ENCODE peak calls at places on chromosomes 12 and 14, in five cellular contexts. V is A549, X is HCT116, M is upper lobe of left lung, K is spleen. A is an unnamed sample.

GRCh38 chr14:71289536-71289935 is 382.3 kb downstream of the PCNX1 start:
- DNase-seq in V (no peak), M (no peak), X (no peak), K (no peak), A (no peak)

GRCh38 chr14:37843969-37844607 is 248.7 kb downstream of the TTC6 start:
- DNase-seq in V (no peak), M (no peak), K (no peak), X (no peak), A (no peak)

GRCh38 chr14:100673085-100673806 is 53.4 kb upstream of the DLK1 start:
- DNase-seq in V (no peak), X (no peak), K (no peak), M (peak), A (no peak)

GRCh38 chr14:51473808-51474207 is 177.9 kb upstream of the FRMD6 start:
- DNase-seq in K (no peak), V (no peak), M (no peak), X (no peak), A (no peak)

GRCh38 chr12:10562306-10562933 is 51.0 kb downstream of the MAGOHB start:
- DNase-seq in V (peak), M (no peak), K (no peak), X (peak), A (peak)

GRCh38 chr14:102096569-102097188 is 9.8 kb upstream of the HSP90AA1 start:
- DNase-seq in M (peak), V (peak), X (peak), K (peak), A (peak)

GRCh38 chr14:61385002-61385685 is 63.8 kb downstream of the PRKCH start:
- DNase-seq in K (no peak), M (peak), X (no peak), V (no peak), A (no peak)

GRCh38 chr12:14842315-14842714 is 1.0 kb downstream of the ART4 start:
- DNase-seq in X (no peak), K (no peak), V (no peak), M (no peak), A (no peak)

GRCh38 chr14:35221462-35221861 is 70.7 kb upstream of the PSMA6 start:
- DNase-seq in V (no peak), M (no peak), X (no peak), K (no peak), A (no peak)

GRCh38 chr12:119715268-119715620 is 47.3 kb downstream of the PRKAB1 start:
- DNase-seq in V (no peak), K (no peak), X (no peak), M (no peak), A (no peak)

GRCh38 chr12:77130193-77130592 is 64.8 kb upstream of the E2F7 start:
- DNase-seq in X (no peak), M (no peak), V (no peak), K (no peak), A (no peak)

GRCh38 chr12:22491034-22491433 is 53.3 kb downstream of the C2CD5 start:
- DNase-seq in X (no peak), V (no peak), M (no peak), K (no peak), A (no peak)

DNA sequence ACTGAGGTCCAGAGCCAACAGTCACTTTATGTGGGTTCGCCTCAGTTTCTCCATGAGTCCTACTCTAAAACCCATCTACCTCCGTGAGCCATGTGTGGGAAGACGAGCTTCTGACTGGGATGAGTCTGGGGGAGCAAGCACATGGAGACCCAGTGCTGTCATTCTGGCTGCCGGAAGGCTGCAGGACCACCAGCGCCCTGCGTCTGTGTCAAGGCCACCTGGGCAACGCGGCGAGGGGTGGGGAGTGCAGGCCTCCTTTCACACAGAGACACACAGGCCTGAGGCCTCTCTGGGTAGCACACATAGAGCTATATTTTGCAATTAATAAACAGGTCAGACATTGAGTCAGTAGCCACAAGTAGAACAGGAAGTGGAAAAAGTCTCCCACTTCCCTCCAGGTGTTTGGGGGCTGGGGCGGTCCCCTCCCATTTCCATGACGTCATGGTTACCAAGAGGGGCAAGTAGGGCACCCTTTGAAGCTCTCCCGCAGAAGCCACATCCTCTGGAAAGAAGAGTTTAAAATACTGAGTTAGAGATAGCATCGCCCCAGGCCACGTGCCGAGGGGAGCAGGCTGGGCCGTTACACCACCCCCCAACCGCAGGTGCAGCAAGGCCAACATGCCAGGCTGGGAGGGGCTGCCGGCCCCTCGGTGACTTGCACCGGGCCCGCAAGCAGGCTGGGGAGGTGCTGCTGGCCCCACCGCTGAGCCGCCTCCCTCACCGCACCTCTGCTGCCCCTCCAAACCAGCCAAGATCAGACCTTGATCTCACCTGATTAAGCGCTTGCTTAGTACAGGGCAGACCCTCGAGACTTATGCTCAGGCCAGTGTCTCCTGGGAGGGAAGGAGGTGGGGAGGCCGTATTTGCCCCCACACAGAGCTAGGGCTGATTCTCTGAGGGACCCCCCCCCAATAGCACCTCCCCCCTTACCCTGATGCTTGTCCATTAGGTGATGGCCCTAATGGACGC is 32.7 kb downstream of the DAD1 start:
- DNase-seq in K (peak), M (peak), V (no peak), X (no peak), A (peak)
- TF ChIP-seq POLR2A in K (no peak), M (no peak), V (no peak), X (no peak), A (no peak)

DNA sequence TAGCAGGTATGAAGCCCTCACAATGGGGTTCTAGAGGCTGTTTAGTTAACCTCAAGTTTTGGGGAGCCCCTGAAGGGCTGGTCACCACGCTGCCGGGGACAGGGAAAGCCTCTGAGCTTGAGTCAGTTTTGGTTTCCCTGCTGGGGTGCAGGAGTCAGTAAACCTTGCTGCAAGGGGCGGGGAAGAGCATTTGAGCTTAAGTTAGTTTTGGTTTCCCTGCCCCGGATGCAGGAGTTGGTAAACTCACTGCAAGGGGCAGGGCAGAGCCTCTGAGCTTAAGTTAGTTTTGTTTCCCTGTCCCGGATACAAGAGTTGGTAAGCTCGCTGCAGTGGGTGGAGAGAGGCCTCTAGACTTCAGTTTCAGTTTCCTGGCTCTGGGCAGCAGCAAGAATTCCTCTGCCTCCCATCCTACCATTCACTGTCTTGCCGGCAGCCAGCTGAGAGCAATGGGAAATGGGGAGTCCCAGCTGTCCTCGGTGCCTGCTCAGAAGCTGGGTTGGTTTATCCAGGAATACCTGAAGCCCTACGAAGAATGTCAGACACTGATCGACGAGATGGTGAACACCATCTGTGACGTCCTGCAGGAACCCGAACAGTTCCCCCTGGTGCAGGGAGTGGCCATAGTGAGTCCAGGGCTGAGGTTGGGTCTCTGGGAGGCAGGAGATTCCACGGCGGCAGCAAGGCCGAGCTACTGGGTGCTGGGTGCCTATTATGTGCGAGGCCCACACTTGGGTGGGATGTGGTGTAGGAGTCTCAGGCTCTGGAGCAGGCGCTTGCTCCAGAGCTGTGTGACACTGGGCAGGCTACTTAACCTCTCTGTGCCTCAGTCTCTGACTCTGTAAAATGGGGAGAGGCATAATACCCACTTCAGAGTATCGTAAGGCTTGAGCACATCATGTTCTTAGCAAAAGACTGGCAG is at the start of gene OAS2:
- DNase-seq in X (no peak), M (peak), V (no peak), K (peak), A (peak)
- TF ChIP-seq POLR2A in X (no peak), M (no peak), V (no peak), K (peak), A (no peak)

DNA sequence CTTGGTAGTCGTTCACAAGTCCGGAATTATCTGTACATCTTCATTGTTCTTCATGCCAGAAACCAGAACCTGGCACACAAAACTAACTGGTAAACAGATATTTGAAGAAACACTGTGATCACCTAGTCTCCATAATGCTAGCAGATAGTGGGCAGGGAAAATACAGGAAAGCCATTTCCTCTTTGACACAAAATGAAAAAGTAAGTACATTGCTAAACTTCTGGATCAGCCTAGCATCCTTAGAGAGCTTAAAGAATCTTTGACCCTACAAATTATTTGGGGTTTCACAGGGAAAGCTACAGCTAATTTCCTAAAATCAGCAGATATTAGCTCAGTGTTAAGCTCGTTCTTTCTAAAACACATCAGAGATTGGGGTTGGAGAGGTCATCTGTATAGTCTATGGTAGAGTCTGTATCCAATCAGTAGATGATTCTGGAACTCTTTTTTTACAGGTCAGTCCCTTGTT is 4.8 kb downstream of the DDIT3 start:
- DNase-seq in M (no peak), X (no peak), V (no peak), K (no peak), A (no peak)
- TF ChIP-seq POLR2A in M (no peak), X (no peak), V (no peak), K (no peak), A (no peak)

GRCh38 chr12:12088761-12089160 is 18.0 kb downstream of the BCL2L14 start:
- DNase-seq in X (no peak), K (no peak), M (no peak), V (no peak), A (no peak)
- TF ChIP-seq POLR2A in X (no peak), K (no peak), M (no peak), V (no peak), A (no peak)

GRCh38 chr14:39233680-39234326 is at the start of gene MIA2:
- DNase-seq in X (no peak), K (no peak), M (no peak), V (no peak), A (no peak)
- TF ChIP-seq POLR2A in X (no peak), K (no peak), M (no peak), V (no peak), A (no peak)

GRCh38 chr14:58427289-58428010 is at the start of the genes KIAA0586 and TIMM9:
- DNase-seq in V (peak), X (peak), K (peak), M (peak), A (peak)
- TF ChIP-seq POLR2A in V (peak), X (peak), K (peak), M (no peak), A (peak)

A was measured in H54.